ENCODE peak calls at places on chromosomes 1 and 21, in six cellular contexts. One of them, this sample, is unnamed.
A peak's percentile ranks its signal among the peaks of the same experiment; 100 is the strongest.

GRCh38 chr1:163106364-163106987 is 37.3 kb downstream of the RGS4 start:
- DNase-seq in H1: no peak
- DNase-seq in HepG2: no peak
- DNase-seq in WTC11: no peak
- DNase-seq in A549: no peak
- DNase-seq in K562: no peak
- DNase-seq in this sample: no peak

GRCh38 chr1:103348136-103348535 is 177.4 kb upstream of the RNPC3 start:
- DNase-seq in H1: no peak
- DNase-seq in HepG2: no peak
- DNase-seq in WTC11: no peak
- DNase-seq in A549: no peak
- DNase-seq in K562: no peak
- DNase-seq in this sample: no peak

GRCh38 chr1:9004031-9004730 is 22.0 kb downstream of the SLC2A7 start:
- DNase-seq in H1: no peak
- DNase-seq in HepG2: no peak
- DNase-seq in WTC11: no peak
- DNase-seq in A549: no peak
- DNase-seq in K562: no peak
- DNase-seq in this sample: no peak

GRCh38 chr1:174051956-174052355 is 29.8 kb upstream of the RC3H1 start:
- DNase-seq in H1: no peak
- DNase-seq in HepG2: no peak
- DNase-seq in WTC11: no peak
- DNase-seq in A549: no peak
- DNase-seq in K562: no peak
- DNase-seq in this sample: no peak

GRCh38 chr1:1334835-1335234 is 3.8 kb downstream of the TAS1R3 start:
- DNase-seq in H1: peak; percentile 87
- DNase-seq in HepG2: no peak
- DNase-seq in WTC11: peak; percentile 83
- DNase-seq in A549: no peak
- DNase-seq in K562: no peak
- DNase-seq in this sample: no peak

GRCh38 chr1:244826712-244827111 is 8.7 kb upstream of the COX20 start:
- DNase-seq in H1: no peak
- DNase-seq in HepG2: no peak
- DNase-seq in WTC11: no peak
- DNase-seq in A549: no peak
- DNase-seq in K562: no peak
- DNase-seq in this sample: no peak

GRCh38 chr1:36134805-36135339 is 9.8 kb upstream of the COL8A2 start:
- DNase-seq in H1: peak; percentile 90
- DNase-seq in HepG2: peak; percentile 52
- DNase-seq in WTC11: peak; percentile 81
- DNase-seq in A549: peak; percentile 34
- DNase-seq in K562: peak; percentile 90
- DNase-seq in this sample: peak; percentile 54

GRCh38 chr1:231284441-231284840 is 43.4 kb downstream of the GNPAT start:
- DNase-seq in H1: no peak
- DNase-seq in HepG2: no peak
- DNase-seq in WTC11: no peak
- DNase-seq in A549: no peak
- DNase-seq in K562: no peak
- DNase-seq in this sample: no peak

GRCh38 chr1:223654083-223654482 is 11.4 kb downstream of the CAPN8 start:
- DNase-seq in H1: no peak
- DNase-seq in HepG2: peak; percentile 13
- DNase-seq in WTC11: no peak
- DNase-seq in A549: peak; percentile 67
- DNase-seq in K562: no peak
- DNase-seq in this sample: no peak

GRCh38 chr1:53616511-53616910 is 122.5 kb downstream of the GLIS1 start:
- DNase-seq in H1: no peak
- DNase-seq in HepG2: no peak
- DNase-seq in WTC11: no peak
- DNase-seq in A549: no peak
- DNase-seq in K562: no peak
- DNase-seq in this sample: no peak

GRCh38 chr1:48870596-48870995 is 93.9 kb upstream of the BEND5 start:
- DNase-seq in H1: no peak
- DNase-seq in HepG2: no peak
- DNase-seq in WTC11: peak; percentile 26
- DNase-seq in A549: peak; percentile 12
- DNase-seq in K562: no peak
- DNase-seq in this sample: no peak

GRCh38 chr1:77342745-77343144 is 60.9 kb downstream of the AK5 start:
- DNase-seq in H1: no peak
- DNase-seq in HepG2: no peak
- DNase-seq in WTC11: no peak
- DNase-seq in A549: peak; percentile 31
- DNase-seq in K562: no peak
- DNase-seq in this sample: no peak

GRCh38 chr21:30044447-30045064 is 104.8 kb upstream of the GRIK1 start:
- DNase-seq in H1: peak; percentile 47
- DNase-seq in HepG2: peak; percentile 1
- DNase-seq in WTC11: no peak
- DNase-seq in A549: peak; percentile 6
- DNase-seq in K562: peak; percentile 20
- DNase-seq in this sample: peak; percentile 6

GRCh38 chr1:156376146-156376545 is 7.1 kb downstream of the RHBG start:
- DNase-seq in H1: no peak
- DNase-seq in HepG2: peak; percentile 52
- DNase-seq in WTC11: no peak
- DNase-seq in A549: no peak
- DNase-seq in K562: no peak
- DNase-seq in this sample: no peak

GRCh38 chr1:75136158-75136815 is 2.1 kb downstream of the LHX8 start:
- DNase-seq in H1: peak; percentile 81
- DNase-seq in HepG2: no peak
- DNase-seq in WTC11: peak; percentile 63
- DNase-seq in A549: peak; percentile 10
- DNase-seq in K562: no peak
- DNase-seq in this sample: no peak

GRCh38 chr21:44741921-44742320 is 30.5 kb upstream of the TSPEAR start:
- DNase-seq in H1: peak; percentile 3
- DNase-seq in HepG2: no peak
- DNase-seq in WTC11: no peak
- DNase-seq in A549: no peak
- DNase-seq in K562: no peak
- DNase-seq in this sample: no peak

GRCh38 chr1:8118031-8118451 is 91.9 kb upstream of the ERRFI1 start:
- DNase-seq in H1: no peak
- DNase-seq in HepG2: no peak
- DNase-seq in WTC11: no peak
- DNase-seq in A549: peak; percentile 59
- DNase-seq in K562: no peak
- DNase-seq in this sample: no peak

GRCh38 chr1:180616441-180616840 is 15.4 kb upstream of the XPR1 start:
- DNase-seq in H1: no peak
- DNase-seq in HepG2: no peak
- DNase-seq in WTC11: no peak
- DNase-seq in A549: no peak
- DNase-seq in K562: no peak
- DNase-seq in this sample: no peak

GRCh38 chr1:200038987-200039848 is 11.7 kb downstream of the NR5A2 start:
- DNase-seq in H1: peak; percentile 89
- DNase-seq in HepG2: no peak
- DNase-seq in WTC11: peak; percentile 79
- DNase-seq in A549: peak; percentile 41
- DNase-seq in K562: no peak
- DNase-seq in this sample: peak; percentile 65

GRCh38 chr1:48859429-48859828 is 82.7 kb upstream of the BEND5 start:
- DNase-seq in H1: no peak
- DNase-seq in HepG2: no peak
- DNase-seq in WTC11: no peak
- DNase-seq in A549: no peak
- DNase-seq in K562: no peak
- DNase-seq in this sample: no peak

GRCh38 chr1:107477233-107477632 is 336.4 kb downstream of the NTNG1 start:
- DNase-seq in H1: peak; percentile 83
- DNase-seq in HepG2: no peak
- DNase-seq in WTC11: peak; percentile 72
- DNase-seq in A549: peak; percentile 11
- DNase-seq in K562: no peak
- DNase-seq in this sample: no peak

GRCh38 chr1:15953294-15953771 is 22.6 kb downstream of the ZBTB17 start:
- DNase-seq in H1: no peak
- DNase-seq in HepG2: no peak
- DNase-seq in WTC11: no peak
- DNase-seq in A549: no peak
- DNase-seq in K562: no peak
- DNase-seq in this sample: peak; percentile 32

GRCh38 chr1:60171793-60172192 is 98.2 kb upstream of the C1orf87 start:
- DNase-seq in H1: no peak
- DNase-seq in HepG2: no peak
- DNase-seq in WTC11: no peak
- DNase-seq in A549: no peak
- DNase-seq in K562: no peak
- DNase-seq in this sample: no peak

GRCh38 chr1:31828926-31829690 is 13.3 kb upstream of the SPOCD1 start:
- DNase-seq in H1: no peak
- DNase-seq in HepG2: no peak
- DNase-seq in WTC11: no peak
- DNase-seq in A549: no peak
- DNase-seq in K562: no peak
- DNase-seq in this sample: no peak

GRCh38 chr1:67434491-67434890 is 4.3 kb upstream of the SERBP1 start:
- DNase-seq in H1: no peak
- DNase-seq in HepG2: no peak
- DNase-seq in WTC11: no peak
- DNase-seq in A549: no peak
- DNase-seq in K562: no peak
- DNase-seq in this sample: no peak

GRCh38 chr1:222926566-222926965 is 111.7 kb downstream of the DISP1 start:
- DNase-seq in H1: no peak
- DNase-seq in HepG2: no peak
- DNase-seq in WTC11: no peak
- DNase-seq in A549: no peak
- DNase-seq in K562: no peak
- DNase-seq in this sample: no peak

GRCh38 chr1:77514871-77515776 is 167.3 kb downstream of the ZZZ3 start:
- DNase-seq in H1: peak; percentile 57
- DNase-seq in HepG2: peak; percentile 31
- DNase-seq in WTC11: peak; percentile 62
- DNase-seq in A549: peak; percentile 19
- DNase-seq in K562: no peak
- DNase-seq in this sample: peak; percentile 68

GRCh38 chr1:176515310-176515709 is 52.3 kb downstream of the PAPPA2 start:
- DNase-seq in H1: no peak
- DNase-seq in HepG2: peak; percentile 3
- DNase-seq in WTC11: no peak
- DNase-seq in A549: peak; percentile 44
- DNase-seq in K562: no peak
- DNase-seq in this sample: no peak

GRCh38 chr1:17030186-17030585 is 18.5 kb upstream of the ATP13A2 start:
- DNase-seq in H1: no peak
- DNase-seq in HepG2: no peak
- DNase-seq in WTC11: no peak
- DNase-seq in A549: no peak
- DNase-seq in K562: no peak
- DNase-seq in this sample: no peak

GRCh38 chr1:1345384-1345783 is 3.8 kb downstream of the DVL1 start:
- DNase-seq in H1: no peak
- DNase-seq in HepG2: no peak
- DNase-seq in WTC11: no peak
- DNase-seq in A549: no peak
- DNase-seq in K562: no peak
- DNase-seq in this sample: no peak

GRCh38 chr1:237386362-237387143 is 344.6 kb downstream of the RYR2 start:
- DNase-seq in H1: no peak
- DNase-seq in HepG2: peak; percentile 17
- DNase-seq in WTC11: no peak
- DNase-seq in A549: peak; percentile 26
- DNase-seq in K562: peak; percentile 37
- DNase-seq in this sample: peak; percentile 9
- TF ChIP-seq CTCF in H1: peak; percentile 56
- TF ChIP-seq CTCF in HepG2: peak; percentile 62
- TF ChIP-seq CTCF in WTC11: peak; percentile 47
- TF ChIP-seq CTCF in A549: peak; percentile 80
- TF ChIP-seq CTCF in K562: peak; percentile 42
- TF ChIP-seq CTCF in this sample: peak; percentile 24

GRCh38 chr1:41540886-41541591 is 56.6 kb upstream of the EDN2 start:
- DNase-seq in H1: no peak
- DNase-seq in HepG2: no peak
- DNase-seq in WTC11: no peak
- DNase-seq in A549: no peak
- DNase-seq in K562: peak; percentile 77
- DNase-seq in this sample: no peak
- TF ChIP-seq JUN in H1: no peak
- TF ChIP-seq JUN in HepG2: no peak
- TF ChIP-seq JUN in WTC11: no peak
- TF ChIP-seq JUN in A549: no peak
- TF ChIP-seq JUN in K562: no peak
- TF ChIP-seq JUN in this sample: no peak

DNA sequence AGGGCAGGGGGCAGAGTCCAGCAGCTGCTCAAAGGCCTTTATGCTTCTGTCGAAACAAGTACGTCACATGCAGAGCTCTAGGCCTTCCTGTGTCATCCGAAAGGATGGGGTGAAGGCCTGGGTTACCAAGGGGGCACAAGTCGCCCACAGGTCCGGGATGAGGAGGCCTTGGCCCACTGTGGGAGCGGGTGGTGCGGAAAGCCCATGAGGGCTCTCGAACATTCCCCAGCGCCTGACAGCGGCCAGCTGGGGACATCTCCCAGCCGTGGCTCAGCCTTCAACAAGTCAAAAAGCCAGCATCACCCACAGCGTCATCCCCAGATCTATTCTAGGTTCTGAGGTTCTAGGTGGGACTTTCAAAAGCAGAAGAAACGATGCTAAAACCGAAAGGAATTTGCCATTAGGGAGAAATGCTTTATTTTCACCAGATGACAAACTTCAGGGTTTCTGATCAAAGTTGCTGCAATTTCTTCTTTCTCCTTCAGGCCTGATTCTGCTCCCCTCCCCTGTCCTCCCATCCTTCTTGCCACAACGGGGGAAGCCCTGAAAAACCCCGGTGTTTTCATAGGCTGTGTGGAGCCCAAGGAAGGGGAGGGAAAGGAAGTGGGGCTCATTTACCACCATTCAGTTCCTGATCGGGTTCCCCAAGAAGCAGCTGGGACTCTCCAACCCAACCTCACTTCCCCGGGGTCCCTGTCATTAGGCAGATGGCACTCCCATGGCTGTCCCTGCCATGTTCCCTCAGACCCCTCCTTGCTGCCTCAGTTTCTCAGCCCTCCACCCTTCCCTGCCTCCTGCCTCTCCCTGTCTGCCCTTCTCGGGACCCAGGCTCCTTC is 17.6 kb downstream of the GPR137B start:
- DNase-seq in H1: no peak
- DNase-seq in HepG2: peak; percentile 36
- DNase-seq in WTC11: no peak
- DNase-seq in A549: no peak
- DNase-seq in K562: no peak
- DNase-seq in this sample: no peak
- TF ChIP-seq CTCF in H1: no peak
- TF ChIP-seq CTCF in HepG2: no peak
- TF ChIP-seq CTCF in WTC11: no peak
- TF ChIP-seq CTCF in A549: no peak
- TF ChIP-seq CTCF in K562: no peak
- TF ChIP-seq CTCF in this sample: no peak

GRCh38 chr1:41955461-41956159 is 36.9 kb upstream of the HIVEP3 start:
- DNase-seq in H1: no peak
- DNase-seq in HepG2: no peak
- DNase-seq in WTC11: no peak
- DNase-seq in A549: peak; percentile 24
- DNase-seq in K562: no peak
- DNase-seq in this sample: peak; percentile 84
- TF ChIP-seq JUN in H1: no peak
- TF ChIP-seq JUN in HepG2: no peak
- TF ChIP-seq JUN in WTC11: no peak
- TF ChIP-seq JUN in A549: no peak
- TF ChIP-seq JUN in K562: no peak
- TF ChIP-seq JUN in this sample: peak; percentile 69

This sample was measured in endothelial cell of umbilical vein.